ENCODE peak calls at places on chromosomes 16 and 17, in nine cellular contexts. Q is CD8-positive, alpha-beta memory T cell; O is Caco-2; B is H1; U is cardiac muscle cell; X is colonic mucosa; D is fibroblast of villous mesenchyme; T is adrenal gland; P is fibroblast of the aortic adventitia. Z is an unnamed sample.

GRCh38 chr17:7392696-7393612 is 1.4 kb downstream of the PLSCR3 start:
- DNase-seq in U (no peak), D (no peak), Q (no peak), P (no peak), B (no peak), T (no peak), X (no peak), O (no peak), Z (no peak)

GRCh38 chr17:32264140-32264799 is 1.4 kb upstream of the RHBDL3 start:
- DNase-seq in B (no peak), X (no peak), T (no peak), O (no peak), D (no peak), P (no peak), Q (no peak), U (no peak), Z (no peak)

GRCh38 chr17:29143894-29144293 is 36.3 kb downstream of the MYO18A start:
- DNase-seq in D (peak), T (no peak), O (no peak), Q (no peak), U (no peak), X (no peak), P (peak), B (no peak), Z (no peak)

GRCh38 chr17:30234954-30235353 is 543 bp downstream of the SLC6A4 start:
- DNase-seq in P (no peak), Q (no peak), O (no peak), B (no peak), D (no peak), U (no peak), T (no peak), X (no peak), Z (no peak)

GRCh38 chr17:48472485-48473281 is 42.7 kb upstream of the SKAP1 start:
- DNase-seq in B (no peak), U (peak), T (no peak), P (peak), X (no peak), Q (no peak), O (no peak), D (peak), Z (no peak)

GRCh38 chr17:19382581-19383444 is 4.2 kb downstream of the MFAP4 start:
- DNase-seq in D (no peak), X (no peak), P (no peak), B (no peak), T (no peak), Q (no peak), O (no peak), U (peak), Z (no peak)

GRCh38 chr17:65698381-65699061 is 137.1 kb upstream of the AXIN2 start:
- DNase-seq in X (no peak), O (peak), D (peak), B (no peak), T (no peak), Q (no peak), P (peak), U (peak), Z (no peak)

GRCh38 chr16:51951668-51952298 is 595.2 kb downstream of the TOX3 start:
- DNase-seq in X (no peak), D (no peak), U (no peak), T (peak), B (peak), P (no peak), Q (no peak), O (no peak), Z (no peak)

GRCh38 chr17:47254403-47254943 is 846 bp downstream of the ITGB3 start:
- DNase-seq in O (no peak), D (no peak), X (no peak), B (no peak), P (no peak), Q (no peak), T (no peak), U (no peak), Z (no peak)

GRCh38 chr16:24685539-24686432 is 43.7 kb upstream of the TNRC6A start:
- DNase-seq in T (peak), B (no peak), D (peak), O (peak), Q (no peak), P (peak), X (peak), U (peak), Z (no peak)

GRCh38 chr17:1970843-1971384 is 54.2 kb downstream of the RTN4RL1 start:
- DNase-seq in B (no peak), U (no peak), D (no peak), Q (no peak), T (no peak), P (no peak), X (no peak), O (no peak), Z (no peak)

GRCh38 chr17:42541041-42541833 is 5.2 kb downstream of the NAGLU start:
- DNase-seq in P (no peak), O (peak), X (peak), B (no peak), Q (no peak), T (no peak), U (no peak), D (no peak), Z (no peak)

GRCh38 chr17:44386182-44386525 is 3.3 kb downstream of the ITGA2B start:
- DNase-seq in U (no peak), O (no peak), P (no peak), X (no peak), D (no peak), B (no peak), T (no peak), Q (no peak), Z (no peak)
- H3K4me3 ChIP-seq in U (peak), O (peak), P (no peak), X (no peak), D (peak), B (peak), T (no peak), Q (peak), Z (peak)

GRCh38 chr16:68276223-68276622 is 11.9 kb downstream of the SLC7A6 start:
- DNase-seq in O (no peak), Q (no peak), X (no peak), U (no peak), B (no peak), T (no peak), P (no peak), D (no peak), Z (no peak)

GRCh38 chr16:68274441-68274840 is 10.1 kb downstream of the SLC7A6 start:
- DNase-seq in U (no peak), D (no peak), O (no peak), P (no peak), Q (no peak), T (no peak), X (no peak), B (no peak), Z (no peak)

GRCh38 chr16:68273459-68273858 is 9.1 kb downstream of the SLC7A6 start:
- DNase-seq in T (no peak), U (no peak), P (no peak), B (no peak), D (no peak), Q (no peak), X (no peak), O (no peak), Z (no peak)

GRCh38 chr16:68273896-68274295 is 9.6 kb downstream of the SLC7A6 start:
- DNase-seq in D (no peak), B (no peak), U (no peak), O (no peak), X (no peak), T (no peak), Q (no peak), P (no peak), Z (no peak)

GRCh38 chr16:68275611-68276191 is 11.4 kb downstream of the SLC7A6 start:
- DNase-seq in U (no peak), B (no peak), O (no peak), X (no peak), Q (peak), T (no peak), P (no peak), D (no peak), Z (peak)
- H3K4me3 ChIP-seq in U (no peak), B (no peak), O (no peak), X (no peak), Q (peak), T (no peak), P (no peak), D (no peak), Z (no peak)

DNA sequence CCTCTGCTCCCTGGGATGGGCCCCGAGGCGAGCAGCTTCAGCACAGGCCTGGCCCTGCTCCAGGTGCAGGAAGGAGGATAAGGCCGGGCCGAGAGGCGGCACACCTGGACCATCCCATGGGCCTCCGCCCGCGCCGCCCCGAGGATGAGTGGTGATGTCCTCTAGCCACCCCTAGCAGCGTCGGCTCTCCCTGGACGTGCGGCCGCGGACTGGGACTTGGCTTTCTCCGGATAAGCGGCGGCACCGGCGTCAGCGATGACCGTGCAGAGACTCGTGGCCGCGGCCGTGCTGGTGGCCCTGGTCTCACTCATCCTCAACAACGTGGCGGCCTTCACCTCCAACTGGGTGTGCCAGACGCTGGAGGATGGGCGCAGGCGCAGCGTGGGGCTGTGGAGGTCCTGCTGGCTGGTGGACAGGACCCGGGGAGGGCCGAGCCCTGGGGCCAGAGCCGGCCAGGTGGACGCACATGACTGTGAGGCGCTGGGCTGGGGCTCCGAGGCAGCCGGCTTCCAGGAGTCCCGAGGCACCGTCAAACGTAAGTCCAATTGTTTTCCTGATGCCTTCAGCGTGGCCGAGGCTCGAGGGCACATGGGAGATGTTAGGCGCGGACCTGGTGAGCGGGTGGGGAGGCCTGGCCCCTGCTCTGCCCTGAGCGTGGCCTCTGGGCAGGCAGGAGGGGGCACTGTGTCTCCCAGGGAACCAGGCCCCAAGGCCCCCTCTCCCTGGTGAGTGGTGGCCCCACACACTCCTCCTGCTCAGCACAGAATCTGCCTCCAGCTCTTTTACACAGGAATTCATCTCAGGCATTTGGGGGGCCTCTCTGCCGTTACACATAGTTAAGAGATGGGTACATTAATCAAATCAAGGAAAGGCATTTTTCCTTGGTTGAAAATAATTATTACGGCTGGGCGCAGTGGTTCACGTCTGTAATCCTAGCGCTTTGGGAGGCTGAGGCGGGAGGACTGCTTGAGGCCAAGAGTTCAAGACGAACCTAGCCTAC is 855 bp downstream of the TMEM204 start:
- DNase-seq in O (no peak), Q (no peak), D (peak), T (no peak), B (no peak), U (no peak), X (no peak), P (peak), Z (no peak)
- H3K4me3 ChIP-seq in O (no peak), Q (peak), D (peak), T (peak), B (no peak), U (no peak), X (peak), P (peak), Z (peak)

GRCh38 chr17:81888105-81888987 is 3.0 kb downstream of the ALYREF start:
- DNase-seq in U (no peak), B (no peak), P (no peak), Q (no peak), T (no peak), X (no peak), D (no peak), O (no peak), Z (no peak)

GRCh38 chr17:81888988-81889595 is 2.3 kb downstream of the ALYREF start:
- DNase-seq in O (no peak), Q (no peak), P (no peak), D (no peak), T (no peak), B (no peak), U (no peak), X (no peak), Z (no peak)

GRCh38 chr17:81890447-81891302 is 711 bp downstream of the ALYREF start:
- DNase-seq in T (peak), O (no peak), Q (no peak), X (no peak), P (no peak), U (no peak), D (peak), B (no peak), Z (no peak)

GRCh38 chr17:81891303-81891552 is 158 bp downstream of the ALYREF start:
- DNase-seq in D (no peak), P (no peak), O (no peak), X (no peak), T (no peak), Q (no peak), B (no peak), U (no peak), Z (no peak)

DNA sequence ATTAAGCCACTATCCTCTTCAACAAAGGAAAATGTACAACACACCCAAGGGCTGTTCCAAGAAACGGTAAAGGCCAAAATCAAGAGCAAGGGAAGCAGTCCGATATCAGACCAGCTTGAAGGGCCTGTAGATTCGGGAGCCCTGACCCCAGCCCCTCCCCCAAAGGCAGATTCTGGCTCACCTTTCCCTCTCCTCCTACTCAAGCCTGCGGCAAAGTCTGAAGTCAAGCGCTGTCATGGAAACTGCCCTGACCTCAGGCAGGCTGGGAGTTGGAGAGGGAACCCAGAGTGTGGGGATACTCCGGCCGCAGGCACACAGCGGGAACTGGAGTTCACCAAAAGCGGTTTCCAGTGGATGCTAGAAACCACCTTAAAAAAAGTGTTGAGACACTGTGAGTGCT is 1.8 kb downstream of the ALYREF start:
- DNase-seq in O (no peak), B (no peak), X (no peak), T (no peak), Q (no peak), D (no peak), U (no peak), P (no peak), Z (no peak)
- H3K4me3 ChIP-seq in O (no peak), B (no peak), X (no peak), T (no peak), Q (no peak), D (peak), U (no peak), P (peak), Z (no peak)

DNA sequence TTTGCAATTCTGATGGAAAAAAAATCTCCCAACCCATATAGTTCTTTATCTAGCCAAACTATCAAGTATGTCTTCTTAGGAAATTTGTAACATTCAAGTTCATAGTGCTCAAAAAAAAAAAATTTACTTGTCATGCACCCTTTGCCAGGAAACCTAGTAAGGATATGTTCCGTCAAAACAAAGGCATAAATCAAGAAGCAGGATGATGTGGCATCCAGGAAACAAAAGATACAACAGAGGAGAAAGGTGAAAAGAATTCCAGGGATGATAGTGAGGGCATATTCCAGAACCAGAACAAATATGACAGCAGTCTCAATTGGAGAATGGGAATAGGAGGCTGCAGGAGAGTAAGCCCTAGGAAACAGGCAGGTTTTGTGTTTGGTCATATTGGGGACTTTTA is 104.6 kb downstream of the SPAG9 start:
- DNase-seq in Q (no peak), O (no peak), U (no peak), X (no peak), B (no peak), P (peak), T (no peak), D (peak), Z (no peak)
- H3K4me3 ChIP-seq in Q (no peak), O (no peak), U (no peak), X (no peak), B (no peak), P (no peak), T (no peak), D (no peak), Z (no peak)

DNA sequence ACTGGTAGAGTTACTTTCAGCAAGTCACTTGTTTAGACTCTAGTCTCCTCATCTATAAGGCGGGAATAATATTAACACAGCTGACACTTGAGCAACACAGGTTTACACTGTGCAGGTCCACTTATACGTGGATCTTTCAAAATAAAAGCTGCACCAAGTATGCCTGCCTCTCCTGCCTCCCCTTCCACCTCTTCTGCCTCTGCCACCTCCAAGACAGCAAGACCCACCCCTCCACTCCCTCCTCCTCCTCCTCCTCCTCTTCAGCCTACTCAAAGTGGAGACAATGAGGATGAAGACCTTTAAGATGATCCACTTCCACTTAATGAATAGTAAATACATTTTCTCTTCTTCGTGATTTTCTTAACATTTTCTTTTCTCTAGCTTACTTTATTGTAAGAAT is 285.6 kb downstream of the FTO start:
- DNase-seq in P (no peak), U (no peak), O (no peak), T (no peak), Q (no peak), D (no peak), X (no peak), B (no peak), Z (no peak)
- H3K4me3 ChIP-seq in P (no peak), U (no peak), O (no peak), T (no peak), Q (no peak), D (no peak), X (no peak), B (no peak), Z (no peak)

GRCh38 chr17:61400058-61400785 is 579 bp downstream of the TBX2 start:
- DNase-seq in X (no peak), U (peak), O (peak), T (no peak), B (no peak), P (peak), Q (no peak), D (peak), Z (no peak)
- H3K4me3 ChIP-seq in X (peak), U (peak), O (peak), T (peak), B (no peak), P (peak), Q (no peak), D (peak), Z (peak)

Z was measured in prostate gland.